ENCODE peak calls at places on chromosomes 3 and 15, in eight cellular contexts. J is pancreas, Z is MM.1S, L is transverse colon, S is stomach, M is AG04450, V is psoas muscle, B is SJSA1. Q is an unnamed sample.

GRCh38 chr3:156973954-156974353 is 147.8 kb downstream of the LEKR1 start:
- DNase-seq in J (no peak), Z (no peak), L (no peak), S (no peak), M (no peak), V (no peak), B (no peak), Q (no peak)

GRCh38 chr3:113157408-113157980 is 53.9 kb upstream of the BOC start:
- DNase-seq in J (no peak), Z (no peak), L (no peak), S (no peak), M (no peak), V (peak), B (no peak), Q (no peak)

GRCh38 chr15:91783451-91783850 is 70.1 kb upstream of the SLCO3A1 start:
- DNase-seq in J (no peak), Z (no peak), L (no peak), S (no peak), M (no peak), V (no peak), B (no peak), Q (no peak)

GRCh38 chr3:15081960-15082664 is 16.8 kb downstream of the RBSN start:
- DNase-seq in J (no peak), Z (no peak), L (no peak), S (no peak), M (no peak), V (no peak), B (no peak), Q (peak)

GRCh38 chr15:76991741-76992645 is 2.9 kb upstream of the PSTPIP1 start:
- DNase-seq in J (no peak), Z (no peak), L (peak), S (no peak), M (no peak), V (no peak), B (no peak), Q (peak)

GRCh38 chr3:69848113-69848512 is 108.8 kb downstream of the MITF start:
- DNase-seq in J (no peak), Z (no peak), L (no peak), S (no peak), M (no peak), V (no peak), B (no peak), Q (no peak)

GRCh38 chr3:98855811-98856400 is 45.6 kb downstream of the DCBLD2 start:
- DNase-seq in J (no peak), Z (no peak), L (no peak), S (no peak), M (peak), V (no peak), B (no peak), Q (no peak)

GRCh38 chr3:126704494-126705214 is 614 bp downstream of the CHCHD6 start:
- DNase-seq in J (no peak), Z (no peak), L (no peak), S (no peak), M (no peak), V (no peak), B (no peak), Q (no peak)

GRCh38 chr3:46470831-46471230 is 6.1 kb upstream of the LTF start:
- DNase-seq in J (no peak), Z (no peak), L (no peak), S (no peak), M (no peak), V (no peak), B (no peak), Q (no peak)

GRCh38 chr3:33831053-33831452 is 32.6 kb downstream of the PDCD6IP start:
- DNase-seq in J (no peak), Z (no peak), L (no peak), S (no peak), M (no peak), V (no peak), B (no peak), Q (no peak)

GRCh38 chr15:29100486-29101000 is 169.1 kb downstream of the NSMCE3 start:
- DNase-seq in J (no peak), Z (no peak), L (no peak), S (no peak), M (no peak), V (no peak), B (no peak), Q (no peak)

GRCh38 chr15:77897896-77898406 is 179.6 kb downstream of the TBC1D2B start:
- DNase-seq in J (no peak), Z (no peak), L (no peak), S (no peak), M (no peak), V (no peak), B (no peak), Q (peak)

GRCh38 chr3:103851793-103852192 is 1417.0 kb downstream of the ZPLD1 start:
- DNase-seq in J (no peak), Z (no peak), L (no peak), S (no peak), M (no peak), V (no peak), B (no peak), Q (no peak)

GRCh38 chr3:110958476-110959147 is 113.0 kb upstream of the NECTIN3 start:
- DNase-seq in J (no peak), Z (no peak), L (no peak), S (no peak), M (no peak), V (no peak), B (no peak), Q (no peak)

GRCh38 chr3:133130168-133130567 is 92.0 kb downstream of the TMEM108 start:
- DNase-seq in J (no peak), Z (no peak), L (no peak), S (no peak), M (no peak), V (no peak), B (no peak), Q (no peak)

GRCh38 chr15:101732772-101733171 is 8.5 kb upstream of the TARS3 start:
- DNase-seq in J (no peak), Z (no peak), L (no peak), S (no peak), M (no peak), V (no peak), B (no peak), Q (no peak)

GRCh38 chr3:167876603-167877325 is 141.2 kb downstream of the SERPINI1 start:
- DNase-seq in J (no peak), Z (no peak), L (no peak), S (no peak), M (peak), V (no peak), B (no peak), Q (no peak)

GRCh38 chr3:138113309-138113708 is 2.1 kb downstream of the DZIP1L start:
- DNase-seq in J (no peak), Z (no peak), L (no peak), S (no peak), M (no peak), V (no peak), B (no peak), Q (no peak)

GRCh38 chr3:161347726-161348125 is 23.6 kb downstream of the SPTSSB start:
- DNase-seq in J (no peak), Z (no peak), L (no peak), S (no peak), M (no peak), V (no peak), B (no peak), Q (no peak)

GRCh38 chr3:72171946-72172345 is 387.0 kb upstream of the PROK2 start:
- DNase-seq in J (no peak), Z (no peak), L (no peak), S (no peak), M (no peak), V (peak), B (no peak), Q (no peak)

GRCh38 chr15:89971592-89971997 is 29.5 kb upstream of the ZNF710 start:
- DNase-seq in J (peak), Z (peak), L (peak), S (peak), M (no peak), V (peak), B (peak), Q (peak)

GRCh38 chr3:171970301-171970788 is 69.0 kb upstream of the FNDC3B start:
- DNase-seq in J (no peak), Z (no peak), L (no peak), S (no peak), M (no peak), V (no peak), B (no peak), Q (no peak)

GRCh38 chr15:44099671-44100070 is 95.4 kb downstream of the FRMD5 start:
- DNase-seq in J (no peak), Z (no peak), L (no peak), S (no peak), M (no peak), V (no peak), B (no peak), Q (no peak)

GRCh38 chr15:47607750-47608149 is 109.6 kb upstream of the SEMA6D start:
- DNase-seq in J (no peak), Z (no peak), L (no peak), S (no peak), M (no peak), V (no peak), B (no peak), Q (no peak)

GRCh38 chr3:149489060-149489690 is 14.7 kb downstream of the TM4SF4 start:
- DNase-seq in J (no peak), Z (no peak), L (no peak), S (no peak), M (no peak), V (no peak), B (no peak), Q (no peak)

GRCh38 chr15:94070341-94071275 is 160.8 kb upstream of the MCTP2 start:
- DNase-seq in J (no peak), Z (no peak), L (peak), S (peak), M (no peak), V (no peak), B (peak), Q (peak)

GRCh38 chr3:40780341-40780800 is 255.6 kb downstream of the ZNF621 start:
- DNase-seq in J (peak), Z (no peak), L (peak), S (peak), M (no peak), V (peak), B (peak), Q (peak)

GRCh38 chr15:64209680-64210334 is 47.0 kb upstream of the PPIB start:
- DNase-seq in J (no peak), Z (peak), L (no peak), S (no peak), M (peak), V (no peak), B (no peak), Q (no peak)

GRCh38 chr15:25886498-25887140 is 23.5 kb upstream of the ATP10A start:
- DNase-seq in J (no peak), Z (no peak), L (no peak), S (no peak), M (no peak), V (no peak), B (no peak), Q (peak)

DNA sequence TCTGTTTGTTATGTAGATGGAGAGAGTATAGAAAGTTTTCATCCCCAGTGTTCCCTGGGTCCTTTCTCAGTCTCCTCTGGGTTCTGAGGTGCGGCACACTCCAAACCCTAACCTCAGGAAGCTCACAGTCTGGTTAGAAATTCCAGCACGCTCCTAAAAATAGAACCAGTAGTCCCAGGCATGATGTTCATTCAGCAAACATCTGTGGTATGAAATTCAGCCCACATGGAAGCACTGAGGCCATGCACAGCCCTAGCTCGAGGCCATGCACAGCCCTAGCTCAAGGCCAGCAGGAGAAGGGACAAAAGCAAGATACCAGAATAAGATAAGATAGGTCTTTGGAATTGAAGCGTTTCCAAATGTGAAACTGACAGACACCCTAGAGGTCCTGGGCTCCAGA is 82.3 kb upstream of the OXTR start:
- DNase-seq in J (no peak), Z (no peak), L (no peak), S (no peak), M (peak), V (no peak), B (peak), Q (no peak)
- H3K27ac ChIP-seq in J (no peak), Z (no peak), L (no peak), S (no peak), M (peak), V (no peak), B (peak), Q (no peak)

DNA sequence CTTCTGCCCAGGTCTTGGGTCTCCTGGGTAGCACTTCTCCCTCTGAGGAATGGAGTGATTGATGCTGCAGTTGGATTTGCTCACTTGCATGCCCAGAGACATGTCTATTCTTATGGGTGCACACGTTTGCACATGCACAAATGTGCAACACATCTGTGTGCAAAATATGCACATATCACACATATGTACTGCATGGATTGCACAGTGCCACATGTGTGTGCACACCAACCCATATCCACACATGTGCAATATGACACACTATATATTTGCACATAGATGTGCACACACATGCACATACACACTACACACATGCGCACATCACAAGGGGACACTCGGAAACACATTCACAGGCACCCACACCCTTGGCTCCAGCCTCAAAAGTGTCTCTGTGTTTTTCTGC is 671 bp upstream of the SEMA3B start:
- DNase-seq in J (no peak), Z (no peak), L (no peak), S (no peak), M (no peak), V (no peak), B (no peak), Q (no peak)
- H3K4me3 ChIP-seq in J (no peak), Z (no peak), L (no peak), S (peak), M (peak), V (peak), B (no peak), Q (peak)

GRCh38 chr15:88756926-88757325 is 46.3 kb upstream of the ACAN start:
- DNase-seq in J (no peak), Z (peak), L (no peak), S (no peak), M (no peak), V (no peak), B (no peak), Q (no peak)
- H3K27ac ChIP-seq in J (no peak), Z (peak), L (no peak), S (no peak), M (no peak), V (no peak), B (no peak), Q (no peak)

GRCh38 chr15:99058421-99058870 is 46.4 kb upstream of the SYNM start:
- DNase-seq in J (no peak), Z (no peak), L (no peak), S (no peak), M (no peak), V (no peak), B (no peak), Q (no peak)
- H3K4me3 ChIP-seq in J (no peak), Z (peak), L (peak), S (peak), M (peak), V (peak), B (peak), Q (peak)

GRCh38 chr15:67740376-67740775 is 84.9 kb upstream of the SKOR1 start:
- DNase-seq in J (no peak), Z (no peak), L (no peak), S (no peak), M (no peak), V (no peak), B (no peak), Q (no peak)

GRCh38 chr15:67732994-67733393 is 92.3 kb upstream of the SKOR1 start:
- DNase-seq in J (no peak), Z (no peak), L (no peak), S (no peak), M (no peak), V (no peak), B (no peak), Q (no peak)

GRCh38 chr15:67738056-67738455 is 87.3 kb upstream of the SKOR1 start:
- DNase-seq in J (no peak), Z (no peak), L (no peak), S (no peak), M (no peak), V (no peak), B (no peak), Q (no peak)

GRCh38 chr15:67735896-67736295 is 89.4 kb upstream of the SKOR1 start:
- DNase-seq in J (no peak), Z (peak), L (no peak), S (no peak), M (no peak), V (no peak), B (no peak), Q (no peak)

DNA sequence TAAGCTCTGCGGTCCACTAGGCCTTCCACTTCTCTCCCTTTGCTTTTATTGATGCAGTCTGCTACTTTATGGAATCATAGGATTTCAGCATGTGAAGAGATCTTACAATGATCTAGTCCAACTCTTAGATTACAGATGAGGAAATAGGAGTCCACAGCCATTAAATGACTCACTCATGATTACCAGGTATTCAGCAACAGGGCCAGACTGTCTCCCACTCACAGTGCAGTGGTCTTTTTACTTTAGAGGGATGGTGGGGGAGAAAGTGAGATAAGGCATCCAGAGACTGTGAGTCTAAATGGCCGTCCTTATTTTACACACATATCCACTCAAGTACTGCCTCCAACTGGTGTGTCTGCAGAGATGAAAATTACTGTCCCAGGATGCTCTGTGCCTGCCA is 88.5 kb upstream of the SKOR1 start:
- DNase-seq in J (no peak), Z (no peak), L (no peak), S (no peak), M (no peak), V (no peak), B (no peak), Q (no peak)
- H3K27ac ChIP-seq in J (no peak), Z (no peak), L (no peak), S (no peak), M (no peak), V (no peak), B (no peak), Q (no peak)

GRCh38 chr3:185330644-185331043 is 32.3 kb upstream of the MAP3K13 start:
- DNase-seq in J (no peak), Z (no peak), L (no peak), S (no peak), M (no peak), V (no peak), B (no peak), Q (no peak)

GRCh38 chr3:185330238-185330637 is 32.7 kb upstream of the MAP3K13 start:
- DNase-seq in J (peak), Z (no peak), L (no peak), S (no peak), M (no peak), V (no peak), B (no peak), Q (peak)

GRCh38 chr3:185328324-185329004 is 34.5 kb upstream of the MAP3K13 start:
- DNase-seq in J (peak), Z (no peak), L (peak), S (peak), M (no peak), V (no peak), B (no peak), Q (no peak)

GRCh38 chr3:185335799-185336198 is 27.1 kb upstream of the MAP3K13 start:
- DNase-seq in J (no peak), Z (no peak), L (no peak), S (no peak), M (no peak), V (no peak), B (no peak), Q (no peak)

DNA sequence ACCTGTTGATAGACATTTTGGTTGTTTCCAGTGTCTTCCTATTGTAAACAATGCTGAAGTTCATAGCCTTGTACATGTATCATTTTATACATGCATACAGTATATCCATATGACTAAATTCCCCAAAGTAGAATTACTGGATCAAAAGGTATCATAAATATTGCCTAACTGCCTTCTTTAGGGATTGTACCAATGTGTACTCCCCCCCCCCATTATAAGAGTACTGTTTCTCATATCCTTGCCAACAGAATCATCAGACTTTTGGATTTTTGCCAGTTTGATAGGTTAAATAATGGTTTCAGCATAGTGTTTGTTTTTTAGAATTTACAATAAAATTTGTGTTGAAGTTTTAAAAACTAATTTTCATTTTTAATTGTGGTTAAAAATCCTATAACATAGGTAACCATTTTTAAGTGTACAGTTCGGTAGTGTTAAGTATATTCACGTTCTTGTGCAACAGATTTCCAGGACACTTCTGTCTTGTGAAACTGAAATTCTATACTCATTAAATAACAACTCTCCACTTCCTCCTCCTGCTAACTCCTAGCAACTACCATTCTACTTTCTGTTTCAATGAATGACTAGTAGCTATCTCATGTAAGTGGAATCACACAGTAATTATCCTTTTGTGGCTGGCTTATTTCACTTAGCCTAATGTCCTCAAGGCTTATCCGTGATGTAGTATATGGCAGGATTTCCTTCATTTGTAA is 30.8 kb upstream of the MAP3K13 start:
- DNase-seq in J (no peak), Z (peak), L (no peak), S (no peak), M (peak), V (no peak), B (no peak), Q (no peak)
- H3K4me3 ChIP-seq in J (no peak), Z (peak), L (no peak), S (no peak), M (no peak), V (no peak), B (no peak), Q (no peak)

GRCh38 chr3:66593978-66594377 is 93.2 kb upstream of the LRIG1 start:
- DNase-seq in J (no peak), Z (no peak), L (no peak), S (no peak), M (peak), V (no peak), B (no peak), Q (no peak)
- H3K27ac ChIP-seq in J (no peak), Z (no peak), L (no peak), S (no peak), M (peak), V (no peak), B (peak), Q (no peak)

Q was measured in lower lobe of right lung.